ENCODE peak calls at places on chromosomes 11 and 22, in eight cellular contexts. O is tibial nerve, R is K562, U is stomach, A is A549, H is suprapubic skin, N is sigmoid colon, F is esophagus muscularis mucosa. J is an unnamed sample.

GRCh38 chr22:25781801-25782200 is 39.8 kb downstream of the MYO18B start:
- DNase-seq in O (no peak), R (no peak), U (no peak), A (no peak), H (no peak), N (no peak), F (no peak), J (no peak)

GRCh38 chr11:118200901-118201680 is 23.7 kb downstream of the JAML start:
- DNase-seq in O (no peak), R (no peak), U (no peak), A (no peak), H (no peak), N (no peak), F (no peak), J (no peak)

GRCh38 chr11:130478204-130478701 is 29.8 kb downstream of the ADAMTS15 start:
- DNase-seq in O (peak), R (no peak), U (peak), A (peak), H (peak), N (peak), F (peak), J (no peak)

GRCh38 chr11:20647976-20648565 is 21.3 kb upstream of the NELL1 start:
- DNase-seq in O (peak), R (peak), U (peak), A (peak), H (no peak), N (no peak), F (no peak), J (peak)

GRCh38 chr11:45896392-45897068 is 10.5 kb downstream of the FREY1 start:
- DNase-seq in O (no peak), R (no peak), U (no peak), A (no peak), H (no peak), N (no peak), F (no peak), J (no peak)

GRCh38 chr11:9138612-9139579 is 47.5 kb upstream of the SCUBE2 start:
- DNase-seq in O (peak), R (no peak), U (peak), A (peak), H (no peak), N (no peak), F (no peak), J (no peak)

GRCh38 chr22:42680648-42681047 is 31.5 kb upstream of the CYB5R3 start:
- DNase-seq in O (no peak), R (peak), U (no peak), A (peak), H (no peak), N (no peak), F (no peak), J (no peak)

GRCh38 chr11:107957109-107957588 is 28.9 kb downstream of the RAB39A start:
- DNase-seq in O (peak), R (no peak), U (no peak), A (no peak), H (peak), N (no peak), F (no peak), J (peak)

GRCh38 chr11:85823816-85824215 is 12.9 kb upstream of the SYTL2 start:
- DNase-seq in O (no peak), R (no peak), U (no peak), A (no peak), H (no peak), N (no peak), F (no peak), J (no peak)

GRCh38 chr22:22820626-22821025 is 67.0 kb upstream of the IGLL5 start:
- DNase-seq in O (no peak), R (no peak), U (no peak), A (no peak), H (no peak), N (no peak), F (peak), J (no peak)

GRCh38 chr11:57648791-57649735 is 649 bp downstream of the YPEL4 start:
- DNase-seq in O (no peak), R (no peak), U (no peak), A (no peak), H (no peak), N (peak), F (no peak), J (no peak)

GRCh38 chr11:114326776-114327175 is 30.6 kb downstream of the NNMT start:
- DNase-seq in O (no peak), R (no peak), U (no peak), A (no peak), H (no peak), N (no peak), F (no peak), J (no peak)

GRCh38 chr22:32226236-32227119 is 21.6 kb upstream of the RFPL2 start:
- DNase-seq in O (no peak), R (no peak), U (no peak), A (no peak), H (no peak), N (no peak), F (no peak), J (no peak)

GRCh38 chr11:59224419-59224928 is 11.7 kb upstream of the MPEG1 start:
- DNase-seq in O (peak), R (no peak), U (no peak), A (no peak), H (no peak), N (peak), F (no peak), J (no peak)

GRCh38 chr11:94832604-94833238 is 64.6 kb downstream of the AMOTL1 start:
- DNase-seq in O (no peak), R (no peak), U (no peak), A (no peak), H (no peak), N (no peak), F (no peak), J (no peak)

GRCh38 chr11:27231519-27231918 is 131.5 kb downstream of the CCDC34 start:
- DNase-seq in O (no peak), R (no peak), U (no peak), A (no peak), H (no peak), N (no peak), F (no peak), J (no peak)

GRCh38 chr11:117818036-117818858 is 6.3 kb downstream of the FXYD2 start:
- DNase-seq in O (no peak), R (no peak), U (no peak), A (no peak), H (no peak), N (no peak), F (no peak), J (no peak)

GRCh38 chr22:42300286-42301071 is 30.0 kb upstream of the TCF20 start:
- DNase-seq in O (no peak), R (peak), U (peak), A (no peak), H (no peak), N (no peak), F (no peak), J (no peak)

GRCh38 chr11:79437981-79438630 is 2.7 kb downstream of the TENM4 start:
- DNase-seq in O (peak), R (no peak), U (no peak), A (no peak), H (peak), N (peak), F (no peak), J (no peak)

GRCh38 chr22:26573026-26573662 is 16.8 kb downstream of the TPST2 start:
- DNase-seq in O (peak), R (peak), U (peak), A (no peak), H (no peak), N (peak), F (no peak), J (no peak)

GRCh38 chr11:114953039-114953438 is 274.7 kb downstream of the NXPE2 start:
- DNase-seq in O (no peak), R (peak), U (no peak), A (no peak), H (no peak), N (no peak), F (no peak), J (no peak)

GRCh38 chr11:45563801-45564200 is 101.6 kb downstream of the CHST1 start:
- DNase-seq in O (no peak), R (peak), U (no peak), A (no peak), H (no peak), N (no peak), F (no peak), J (no peak)

GRCh38 chr22:40665312-40665711 is 14.0 kb upstream of the MCHR1 start:
- DNase-seq in O (no peak), R (no peak), U (no peak), A (no peak), H (no peak), N (peak), F (no peak), J (no peak)

GRCh38 chr22:31861226-31861840 is 83.0 kb upstream of the YWHAH start:
- DNase-seq in O (no peak), R (no peak), U (no peak), A (no peak), H (no peak), N (no peak), F (no peak), J (no peak)

GRCh38 chr11:115660072-115660805 is 156.0 kb upstream of the CADM1 start:
- DNase-seq in O (no peak), R (no peak), U (no peak), A (no peak), H (no peak), N (no peak), F (no peak), J (no peak)

GRCh38 chr22:20243545-20244249 is 24.4 kb downstream of the RTN4R start:
- DNase-seq in O (no peak), R (peak), U (peak), A (peak), H (no peak), N (peak), F (no peak), J (no peak)

GRCh38 chr11:66328036-66328306 is 8.3 kb downstream of the RIN1 start:
- DNase-seq in O (no peak), R (no peak), U (no peak), A (no peak), H (peak), N (no peak), F (no peak), J (no peak)

GRCh38 chr11:126655807-126656128 is 300.3 kb downstream of the ST3GAL4 start:
- DNase-seq in O (no peak), R (no peak), U (no peak), A (no peak), H (no peak), N (no peak), F (no peak), J (no peak)
- TF ChIP-seq EP300 in O (no peak), R (no peak), U (no peak), A (no peak), H (no peak), N (no peak), F (no peak), J (no peak)

GRCh38 chr22:30841264-30841663 is 127.3 kb downstream of the MORC2 start:
- DNase-seq in O (no peak), R (no peak), U (no peak), A (no peak), H (no peak), N (no peak), F (no peak), J (no peak)

GRCh38 chr22:30837531-30837930 is 131.0 kb downstream of the MORC2 start:
- DNase-seq in O (no peak), R (no peak), U (peak), A (no peak), H (no peak), N (no peak), F (peak), J (no peak)

GRCh38 chr22:30838111-30838510 is 130.5 kb downstream of the MORC2 start:
- DNase-seq in O (no peak), R (no peak), U (no peak), A (no peak), H (no peak), N (no peak), F (peak), J (no peak)

GRCh38 chr22:30843245-30843644 is 125.3 kb downstream of the MORC2 start:
- DNase-seq in O (no peak), R (no peak), U (peak), A (no peak), H (peak), N (no peak), F (no peak), J (no peak)
- TF ChIP-seq EP300 in O (no peak), R (no peak), U (no peak), A (no peak), H (no peak), N (no peak), F (no peak), J (no peak)

GRCh38 chr22:37485006-37485713 is 1.0 kb downstream of the MFNG start:
- DNase-seq in O (no peak), R (no peak), U (no peak), A (no peak), H (no peak), N (no peak), F (no peak), J (no peak)
- TF ChIP-seq EP300 in O (no peak), R (no peak), U (no peak), A (no peak), H (no peak), N (no peak), F (no peak), J (no peak)

DNA sequence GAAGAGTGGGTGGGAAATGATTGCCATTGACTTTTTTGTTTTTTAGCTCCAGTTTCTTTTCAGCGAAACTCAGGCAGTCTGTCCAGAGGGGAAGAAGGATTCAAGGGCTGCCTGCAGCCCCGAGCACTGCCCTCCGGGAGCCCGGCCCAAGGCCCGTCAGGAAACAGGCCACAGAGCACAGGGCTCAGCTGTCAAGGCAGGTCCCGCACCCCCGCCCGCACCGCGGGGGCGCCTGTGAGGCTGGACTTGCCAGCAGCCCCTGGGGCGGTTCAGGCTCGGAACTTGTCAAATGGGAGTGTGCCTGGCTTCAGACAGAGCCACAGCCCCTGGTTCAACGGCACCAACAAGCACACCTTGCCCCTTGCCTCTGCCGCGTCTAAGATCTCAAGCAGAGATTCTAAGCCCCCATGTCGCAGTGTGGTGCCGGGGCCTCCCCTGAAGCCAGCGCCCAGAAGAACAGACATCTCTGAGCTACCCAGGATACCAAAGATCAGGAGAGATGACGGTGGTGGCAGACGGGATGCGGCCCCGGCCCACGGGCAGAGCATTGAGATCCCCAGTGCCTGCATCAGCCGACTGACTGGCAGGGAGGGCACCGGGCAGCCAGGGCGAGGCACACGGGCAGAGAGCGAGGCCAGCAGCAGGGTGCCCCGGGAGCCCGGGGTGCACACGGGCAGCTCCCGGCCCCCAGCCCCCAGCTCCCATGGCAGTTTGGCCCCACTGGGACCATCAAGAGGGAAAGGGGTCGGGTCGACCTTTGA is 8.6 kb downstream of the IRF7 start:
- DNase-seq in O (no peak), R (no peak), U (no peak), A (no peak), H (no peak), N (no peak), F (no peak), J (no peak)
- TF ChIP-seq EP300 in O (no peak), R (no peak), U (no peak), A (no peak), H (no peak), N (no peak), F (no peak), J (no peak)

GRCh38 chr22:35212020-35212419 is 45.3 kb upstream of the HMGXB4 start:
- DNase-seq in O (no peak), R (peak), U (peak), A (no peak), H (no peak), N (no peak), F (no peak), J (no peak)
- TF ChIP-seq EP300 in O (no peak), R (peak), U (no peak), A (no peak), H (no peak), N (no peak), F (no peak), J (no peak)

GRCh38 chr11:62889484-62890437 is 9.1 kb downstream of the SLC3A2 start:
- DNase-seq in O (no peak), R (peak), U (no peak), A (peak), H (no peak), N (no peak), F (no peak), J (no peak)
- TF ChIP-seq EP300 in O (no peak), R (peak), U (no peak), A (no peak), H (no peak), N (no peak), F (no peak), J (no peak)

GRCh38 chr22:46576556-46577351 is 39.3 kb upstream of the CELSR1 start:
- DNase-seq in O (no peak), R (peak), U (peak), A (peak), H (peak), N (peak), F (no peak), J (no peak)
- TF ChIP-seq EP300 in O (no peak), R (no peak), U (no peak), A (no peak), H (no peak), N (no peak), F (no peak), J (no peak)